ENCODE peak calls at places on chromosomes 6 and 20, in four cellular contexts. K is EH, R is RPMI7951, H is NCI-H1105 treated with DMSO at 0.1 percent for 48 hours. Q is an unnamed sample.

GRCh38 chr20:56676001-56676400 is 46.9 kb downstream of the TFAP2C start:
- DNase-seq in H (no peak), R (peak; percentile 73), K (no peak), Q (no peak)

GRCh38 chr20:47317127-47317895 is 39.2 kb downstream of the ZMYND8 start:
- DNase-seq in K (peak; percentile 99), H (no peak), R (peak; percentile 99), Q (peak; percentile 45)

GRCh38 chr20:51227744-51228143 is 204.8 kb upstream of the KCNG1 start:
- DNase-seq in K (no peak), R (no peak), H (no peak), Q (no peak)

GRCh38 chr20:43975096-43975768 is 60.6 kb downstream of the TOX2 start:
- DNase-seq in K (peak; percentile 90), R (peak; percentile 94), H (no peak), Q (no peak)

GRCh38 chr6:67908377-67908776 is 726.7 kb upstream of the ADGRB3 start:
- DNase-seq in K (no peak), H (no peak), R (no peak), Q (no peak)

GRCh38 chr6:159800141-159800865 is at the start of gene PNLDC1:
- DNase-seq in H (no peak), R (no peak), K (no peak), Q (no peak)

GRCh38 chr6:136553166-136553787 is 3.1 kb upstream of the MAP7 start:
- DNase-seq in K (no peak), H (no peak), R (no peak), Q (no peak)

GRCh38 chr20:60752741-60753420 is 499.2 kb upstream of the CDH4 start:
- DNase-seq in K (no peak), R (peak; percentile 9), H (no peak), Q (no peak)

GRCh38 chr6:12081776-12082175 is 69.7 kb downstream of the HIVEP1 start:
- DNase-seq in H (no peak), K (no peak), R (no peak), Q (no peak)

GRCh38 chr20:18004389-18005031 is 35.7 kb downstream of the MGME1 start:
- DNase-seq in K (peak; percentile 20), H (no peak), R (no peak), Q (no peak)

GRCh38 chr6:26172496-26172958 is 85.3 kb downstream of the HFE start:
- DNase-seq in K (peak; percentile 61), H (peak; percentile 43), R (peak; percentile 51), Q (peak; percentile 51)